ENCODE peak calls at places on chromosomes 13 and 19, in six cellular contexts. One of them, this sample, is unnamed.

GRCh38 chr13:20713751-20714150 is 10.3 kb downstream of the IL17D start:
- DNase-seq in endodermal cell: no peak
- DNase-seq in AG10803: peak
- DNase-seq in NB4: peak
- DNase-seq in fibroblast of the aortic adventitia: peak
- DNase-seq in heart right ventricle: no peak
- DNase-seq in this sample: no peak

GRCh38 chr19:33348301-33349010 is 25.1 kb upstream of the CEBPG start:
- DNase-seq in endodermal cell: peak
- DNase-seq in AG10803: peak
- DNase-seq in NB4: no peak
- DNase-seq in fibroblast of the aortic adventitia: peak
- DNase-seq in heart right ventricle: no peak
- DNase-seq in this sample: no peak

GRCh38 chr19:18379803-18380747 is 5.9 kb upstream of the GDF15 start:
- DNase-seq in endodermal cell: peak
- DNase-seq in AG10803: peak
- DNase-seq in NB4: no peak
- DNase-seq in fibroblast of the aortic adventitia: peak
- DNase-seq in heart right ventricle: peak
- DNase-seq in this sample: no peak

GRCh38 chr19:4373601-4374441 is 26.5 kb downstream of the SH3GL1 start:
- DNase-seq in endodermal cell: no peak
- DNase-seq in AG10803: peak
- DNase-seq in NB4: peak
- DNase-seq in fibroblast of the aortic adventitia: peak
- DNase-seq in heart right ventricle: peak
- DNase-seq in this sample: peak

GRCh38 chr13:19984430-19985218 is 26.1 kb downstream of the ZMYM2 start:
- DNase-seq in endodermal cell: no peak
- DNase-seq in AG10803: peak
- DNase-seq in NB4: peak
- DNase-seq in fibroblast of the aortic adventitia: peak
- DNase-seq in heart right ventricle: no peak
- DNase-seq in this sample: peak

GRCh38 chr19:39941151-39941550 is 6.7 kb upstream of the FCGBP start:
- DNase-seq in endodermal cell: no peak
- DNase-seq in AG10803: no peak
- DNase-seq in NB4: no peak
- DNase-seq in fibroblast of the aortic adventitia: no peak
- DNase-seq in heart right ventricle: no peak
- DNase-seq in this sample: no peak

GRCh38 chr19:47485210-47485609 is 1.2 kb upstream of the KPTN start:
- DNase-seq in endodermal cell: no peak
- DNase-seq in AG10803: no peak
- DNase-seq in NB4: no peak
- DNase-seq in fibroblast of the aortic adventitia: no peak
- DNase-seq in heart right ventricle: no peak
- DNase-seq in this sample: peak

GRCh38 chr19:41541990-41542584 is 33.9 kb upstream of the CEACAM21 start:
- DNase-seq in endodermal cell: peak
- DNase-seq in AG10803: peak
- DNase-seq in NB4: peak
- DNase-seq in fibroblast of the aortic adventitia: peak
- DNase-seq in heart right ventricle: peak
- DNase-seq in this sample: peak

GRCh38 chr19:12792048-12792852 is 964 bp downstream of the JUNB start:
- DNase-seq in endodermal cell: peak
- DNase-seq in AG10803: peak
- DNase-seq in NB4: peak
- DNase-seq in fibroblast of the aortic adventitia: peak
- DNase-seq in heart right ventricle: peak
- DNase-seq in this sample: peak

GRCh38 chr19:11550265-11550664 is 8.8 kb downstream of the ELOF1 start:
- DNase-seq in endodermal cell: no peak
- DNase-seq in AG10803: no peak
- DNase-seq in NB4: no peak
- DNase-seq in fibroblast of the aortic adventitia: no peak
- DNase-seq in heart right ventricle: no peak
- DNase-seq in this sample: no peak

GRCh38 chr19:7662657-7663056 is 6.2 kb upstream of the RETN start:
- DNase-seq in endodermal cell: no peak
- DNase-seq in AG10803: no peak
- DNase-seq in NB4: no peak
- DNase-seq in fibroblast of the aortic adventitia: no peak
- DNase-seq in heart right ventricle: no peak
- DNase-seq in this sample: no peak

GRCh38 chr13:50033696-50034095 is 18.5 kb downstream of the KCNRG start:
- DNase-seq in endodermal cell: no peak
- DNase-seq in AG10803: peak
- DNase-seq in NB4: no peak
- DNase-seq in fibroblast of the aortic adventitia: peak
- DNase-seq in heart right ventricle: no peak
- DNase-seq in this sample: no peak

GRCh38 chr19:55255618-55256423 is 3.0 kb downstream of the PPP6R1 start:
- DNase-seq in endodermal cell: no peak
- DNase-seq in AG10803: peak
- DNase-seq in NB4: peak
- DNase-seq in fibroblast of the aortic adventitia: peak
- DNase-seq in heart right ventricle: no peak
- DNase-seq in this sample: peak

DNA sequence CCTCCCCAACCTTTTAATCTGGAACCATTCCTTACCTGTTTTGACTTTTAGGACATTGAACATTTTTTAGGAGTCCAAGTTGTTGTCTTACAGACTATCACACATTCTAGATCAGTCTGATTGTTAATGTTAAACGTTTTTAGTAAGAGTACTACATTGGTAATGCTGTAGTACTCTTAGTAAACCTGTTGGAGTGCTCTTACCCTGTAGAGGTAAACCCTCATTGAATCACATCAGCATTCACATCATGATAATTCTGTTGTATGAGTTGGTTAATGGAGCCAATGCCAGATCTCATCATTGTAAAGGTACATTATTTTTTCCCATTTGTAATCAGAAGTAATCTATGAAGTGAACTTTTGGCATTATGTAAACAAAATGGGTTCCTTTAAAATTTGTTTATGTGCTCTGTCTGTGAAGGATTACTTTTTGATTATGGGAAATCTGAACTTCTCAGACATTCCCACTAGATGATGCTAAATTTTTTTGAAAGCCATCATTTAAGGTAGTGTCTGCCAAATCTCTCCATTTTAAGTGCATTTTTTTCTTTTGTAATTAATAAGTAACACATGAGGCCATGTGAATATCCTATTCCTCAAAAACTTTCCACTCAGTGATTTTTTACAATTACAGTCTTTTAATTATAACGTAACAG is 55.2 kb downstream of the VWA8 start:
- DNase-seq in endodermal cell: no peak
- DNase-seq in AG10803: peak
- DNase-seq in NB4: peak
- DNase-seq in fibroblast of the aortic adventitia: peak
- DNase-seq in heart right ventricle: no peak
- DNase-seq in this sample: peak
- TF ChIP-seq CTCF in endodermal cell: peak
- TF ChIP-seq CTCF in AG10803: peak
- TF ChIP-seq CTCF in NB4: peak
- TF ChIP-seq CTCF in fibroblast of the aortic adventitia: peak
- TF ChIP-seq CTCF in heart right ventricle: peak
- TF ChIP-seq CTCF in this sample: peak

GRCh38 chr13:111630411-111630810 is 310.0 kb downstream of the TEX29 start:
- DNase-seq in endodermal cell: peak
- DNase-seq in AG10803: no peak
- DNase-seq in NB4: no peak
- DNase-seq in fibroblast of the aortic adventitia: no peak
- DNase-seq in heart right ventricle: no peak
- DNase-seq in this sample: no peak
- H3K4me3 ChIP-seq in endodermal cell: no peak
- H3K4me3 ChIP-seq in AG10803: no peak
- H3K4me3 ChIP-seq in NB4: no peak
- H3K4me3 ChIP-seq in fibroblast of the aortic adventitia: no peak
- H3K4me3 ChIP-seq in heart right ventricle: no peak
- H3K4me3 ChIP-seq in this sample: no peak

GRCh38 chr13:51585696-51586095 is 1.4 kb downstream of the WDFY2 start:
- DNase-seq in endodermal cell: no peak
- DNase-seq in AG10803: peak
- DNase-seq in NB4: peak
- DNase-seq in fibroblast of the aortic adventitia: peak
- DNase-seq in heart right ventricle: no peak
- DNase-seq in this sample: peak

GRCh38 chr13:51585234-51585672 is 991 bp downstream of the WDFY2 start:
- DNase-seq in endodermal cell: no peak
- DNase-seq in AG10803: peak
- DNase-seq in NB4: peak
- DNase-seq in fibroblast of the aortic adventitia: peak
- DNase-seq in heart right ventricle: no peak
- DNase-seq in this sample: peak

GRCh38 chr13:51583469-51583874 is 790 bp upstream of the WDFY2 start:
- DNase-seq in endodermal cell: no peak
- DNase-seq in AG10803: no peak
- DNase-seq in NB4: no peak
- DNase-seq in fibroblast of the aortic adventitia: no peak
- DNase-seq in heart right ventricle: no peak
- DNase-seq in this sample: no peak

GRCh38 chr13:51584731-51585191 is 499 bp downstream of the WDFY2 start:
- DNase-seq in endodermal cell: no peak
- DNase-seq in AG10803: peak
- DNase-seq in NB4: peak
- DNase-seq in fibroblast of the aortic adventitia: peak
- DNase-seq in heart right ventricle: peak
- DNase-seq in this sample: peak

GRCh38 chr13:51583875-51584730 is at the start of gene WDFY2:
- DNase-seq in endodermal cell: peak
- DNase-seq in AG10803: peak
- DNase-seq in NB4: peak
- DNase-seq in fibroblast of the aortic adventitia: peak
- DNase-seq in heart right ventricle: peak
- DNase-seq in this sample: peak
- TF ChIP-seq CTCF in endodermal cell: no peak
- TF ChIP-seq CTCF in AG10803: peak
- TF ChIP-seq CTCF in NB4: no peak
- TF ChIP-seq CTCF in fibroblast of the aortic adventitia: no peak
- TF ChIP-seq CTCF in heart right ventricle: no peak
- TF ChIP-seq CTCF in this sample: no peak

DNA sequence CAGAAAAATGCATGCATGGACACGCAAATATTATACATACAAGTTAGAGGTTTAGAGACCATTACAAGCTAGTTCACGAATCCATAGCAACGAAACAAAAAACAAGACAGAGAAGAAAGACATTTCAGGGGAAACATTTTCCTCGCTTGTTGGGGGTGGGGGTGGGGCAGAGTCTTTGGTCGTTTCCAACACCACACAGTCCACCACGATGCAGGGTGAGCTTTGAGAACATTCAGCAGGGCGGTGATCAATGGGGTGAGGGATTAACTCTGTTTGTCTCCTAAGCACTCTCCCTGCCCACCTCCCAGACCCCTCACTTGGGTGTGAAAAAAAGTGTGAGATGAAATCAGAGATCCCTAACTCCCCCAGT is 631 bp downstream of the OXGR1 start:
- DNase-seq in endodermal cell: no peak
- DNase-seq in AG10803: no peak
- DNase-seq in NB4: no peak
- DNase-seq in fibroblast of the aortic adventitia: no peak
- DNase-seq in heart right ventricle: no peak
- DNase-seq in this sample: no peak
- H3K4me3 ChIP-seq in endodermal cell: peak
- H3K4me3 ChIP-seq in AG10803: peak
- H3K4me3 ChIP-seq in NB4: no peak
- H3K4me3 ChIP-seq in fibroblast of the aortic adventitia: peak
- H3K4me3 ChIP-seq in heart right ventricle: peak
- H3K4me3 ChIP-seq in this sample: no peak

GRCh38 chr13:110770678-110771077 is 57.2 kb downstream of the ING1 start:
- DNase-seq in endodermal cell: no peak
- DNase-seq in AG10803: no peak
- DNase-seq in NB4: no peak
- DNase-seq in fibroblast of the aortic adventitia: no peak
- DNase-seq in heart right ventricle: no peak
- DNase-seq in this sample: no peak
- TF ChIP-seq CTCF in endodermal cell: no peak
- TF ChIP-seq CTCF in AG10803: no peak
- TF ChIP-seq CTCF in NB4: no peak
- TF ChIP-seq CTCF in fibroblast of the aortic adventitia: no peak
- TF ChIP-seq CTCF in heart right ventricle: no peak
- TF ChIP-seq CTCF in this sample: no peak

GRCh38 chr13:39565036-39565949 is 37.7 kb downstream of the LHFPL6 start:
- DNase-seq in endodermal cell: peak
- DNase-seq in AG10803: peak
- DNase-seq in NB4: no peak
- DNase-seq in fibroblast of the aortic adventitia: peak
- DNase-seq in heart right ventricle: no peak
- DNase-seq in this sample: no peak
- H3K4me3 ChIP-seq in endodermal cell: no peak
- H3K4me3 ChIP-seq in AG10803: peak
- H3K4me3 ChIP-seq in NB4: no peak
- H3K4me3 ChIP-seq in fibroblast of the aortic adventitia: peak
- H3K4me3 ChIP-seq in heart right ventricle: no peak
- H3K4me3 ChIP-seq in this sample: no peak

GRCh38 chr19:50155520-50156109 is 7.5 kb downstream of the IZUMO2 start:
- DNase-seq in endodermal cell: peak
- DNase-seq in AG10803: no peak
- DNase-seq in NB4: no peak
- DNase-seq in fibroblast of the aortic adventitia: no peak
- DNase-seq in heart right ventricle: no peak
- DNase-seq in this sample: no peak
- TF ChIP-seq CTCF in endodermal cell: peak
- TF ChIP-seq CTCF in AG10803: no peak
- TF ChIP-seq CTCF in NB4: peak
- TF ChIP-seq CTCF in fibroblast of the aortic adventitia: no peak
- TF ChIP-seq CTCF in heart right ventricle: peak
- TF ChIP-seq CTCF in this sample: peak